ENCODE peak calls at places on chromosome 7, in six cellular contexts. One of them, this sample, is unnamed. For H3K36me3, the result is how much of the 10 kb centered on the place peaks cover.

GRCh38 chr7:88224596-88225275 is 4.9 kb upstream of the SRI start:
- DNase-seq in RWPE2: no peak
- DNase-seq in CD8-positive, alpha-beta memory T cell: no peak
- DNase-seq in transverse colon: no peak
- DNase-seq in lung: no peak
- DNase-seq in breast epithelium: no peak
- DNase-seq in this sample: no peak

GRCh38 chr7:22143496-22143895 is 197.8 kb upstream of the CDCA7L start:
- DNase-seq in transverse colon: no peak
- DNase-seq in lung: no peak
- DNase-seq in CD8-positive, alpha-beta memory T cell: no peak
- DNase-seq in breast epithelium: no peak
- DNase-seq in RWPE2: no peak
- DNase-seq in this sample: no peak

GRCh38 chr7:10122573-10123100 is 851.0 kb upstream of the PHF14 start:
- DNase-seq in RWPE2: no peak
- DNase-seq in CD8-positive, alpha-beta memory T cell: no peak
- DNase-seq in transverse colon: no peak
- DNase-seq in breast epithelium: no peak
- DNase-seq in lung: no peak
- DNase-seq in this sample: no peak

GRCh38 chr7:2729043-2729892 is 41.3 kb downstream of the AMZ1 start:
- DNase-seq in transverse colon: no peak
- DNase-seq in CD8-positive, alpha-beta memory T cell: no peak
- DNase-seq in RWPE2: no peak
- DNase-seq in lung: no peak
- DNase-seq in breast epithelium: no peak
- DNase-seq in this sample: no peak

GRCh38 chr7:92768501-92769360 is 67.6 kb downstream of the CDK6 start:
- DNase-seq in RWPE2: no peak
- DNase-seq in lung: no peak
- DNase-seq in breast epithelium: no peak
- DNase-seq in transverse colon: no peak
- DNase-seq in CD8-positive, alpha-beta memory T cell: no peak
- DNase-seq in this sample: no peak

GRCh38 chr7:90728568-90728967 is 132.4 kb downstream of the CDK14 start:
- DNase-seq in RWPE2: no peak
- DNase-seq in transverse colon: no peak
- DNase-seq in breast epithelium: no peak
- DNase-seq in CD8-positive, alpha-beta memory T cell: no peak
- DNase-seq in lung: no peak
- DNase-seq in this sample: no peak

GRCh38 chr7:8442814-8443304 is 9.4 kb downstream of the NXPH1 start:
- DNase-seq in breast epithelium: no peak
- DNase-seq in RWPE2: peak
- DNase-seq in CD8-positive, alpha-beta memory T cell: peak
- DNase-seq in lung: peak
- DNase-seq in transverse colon: no peak
- DNase-seq in this sample: no peak

GRCh38 chr7:69211739-69212138 is 386.5 kb upstream of the AUTS2 start:
- DNase-seq in CD8-positive, alpha-beta memory T cell: no peak
- DNase-seq in lung: no peak
- DNase-seq in breast epithelium: no peak
- DNase-seq in RWPE2: no peak
- DNase-seq in transverse colon: no peak
- DNase-seq in this sample: no peak

GRCh38 chr7:30932562-30932961 is 20.9 kb downstream of the AQP1 start:
- DNase-seq in lung: no peak
- DNase-seq in RWPE2: no peak
- DNase-seq in CD8-positive, alpha-beta memory T cell: no peak
- DNase-seq in transverse colon: no peak
- DNase-seq in breast epithelium: no peak
- DNase-seq in this sample: no peak

GRCh38 chr7:101386558-101387199 is 24.0 kb downstream of the COL26A1 start:
- DNase-seq in CD8-positive, alpha-beta memory T cell: no peak
- DNase-seq in lung: no peak
- DNase-seq in RWPE2: no peak
- DNase-seq in transverse colon: no peak
- DNase-seq in breast epithelium: no peak
- DNase-seq in this sample: peak

GRCh38 chr7:133298080-133298479 is 45.2 kb downstream of the EXOC4 start:
- DNase-seq in transverse colon: no peak
- DNase-seq in breast epithelium: no peak
- DNase-seq in RWPE2: no peak
- DNase-seq in CD8-positive, alpha-beta memory T cell: no peak
- DNase-seq in lung: no peak
- DNase-seq in this sample: no peak

GRCh38 chr7:121138262-121138933 is 149.9 kb downstream of the CPED1 start:
- DNase-seq in breast epithelium: no peak
- DNase-seq in RWPE2: no peak
- DNase-seq in CD8-positive, alpha-beta memory T cell: no peak
- DNase-seq in transverse colon: peak
- DNase-seq in lung: no peak
- DNase-seq in this sample: no peak

GRCh38 chr7:29987083-29987482 is 2.5 kb downstream of the SCRN1 start:
- DNase-seq in CD8-positive, alpha-beta memory T cell: no peak
- DNase-seq in breast epithelium: no peak
- DNase-seq in lung: no peak
- DNase-seq in transverse colon: no peak
- DNase-seq in RWPE2: no peak
- DNase-seq in this sample: no peak

GRCh38 chr7:151390594-151391357 is 19.1 kb downstream of the WDR86 start:
- DNase-seq in CD8-positive, alpha-beta memory T cell: no peak
- DNase-seq in RWPE2: peak
- DNase-seq in breast epithelium: no peak
- DNase-seq in lung: no peak
- DNase-seq in transverse colon: no peak
- DNase-seq in this sample: no peak

GRCh38 chr7:2052657-2053048 is 180.1 kb downstream of the MAD1L1 start:
- DNase-seq in CD8-positive, alpha-beta memory T cell: no peak
- DNase-seq in RWPE2: no peak
- DNase-seq in transverse colon: no peak
- DNase-seq in lung: no peak
- DNase-seq in breast epithelium: no peak
- DNase-seq in this sample: no peak

GRCh38 chr7:100517305-100517704 is 21.7 kb upstream of the AGFG2 start:
- DNase-seq in lung: no peak
- DNase-seq in RWPE2: no peak
- DNase-seq in CD8-positive, alpha-beta memory T cell: no peak
- DNase-seq in transverse colon: no peak
- DNase-seq in breast epithelium: no peak
- DNase-seq in this sample: no peak

GRCh38 chr7:91265693-91266066 is 1.4 kb downstream of the FZD1 start:
- DNase-seq in RWPE2: no peak
- DNase-seq in CD8-positive, alpha-beta memory T cell: no peak
- DNase-seq in lung: no peak
- DNase-seq in transverse colon: peak
- DNase-seq in breast epithelium: no peak
- DNase-seq in this sample: no peak

GRCh38 chr7:42877852-42878251 is 34.0 kb downstream of the C7orf25 start:
- DNase-seq in breast epithelium: no peak
- DNase-seq in RWPE2: no peak
- DNase-seq in CD8-positive, alpha-beta memory T cell: no peak
- DNase-seq in transverse colon: no peak
- DNase-seq in lung: no peak
- DNase-seq in this sample: no peak

GRCh38 chr7:44184221-44184873 is 4.9 kb downstream of the GCK start:
- DNase-seq in RWPE2: peak
- DNase-seq in lung: no peak
- DNase-seq in transverse colon: no peak
- DNase-seq in breast epithelium: no peak
- DNase-seq in CD8-positive, alpha-beta memory T cell: no peak
- DNase-seq in this sample: no peak

GRCh38 chr7:108000875-108001758 is 1.8 kb downstream of the LAMB1 start:
- DNase-seq in CD8-positive, alpha-beta memory T cell: no peak
- DNase-seq in transverse colon: peak
- DNase-seq in breast epithelium: no peak
- DNase-seq in lung: no peak
- DNase-seq in RWPE2: no peak
- DNase-seq in this sample: no peak
- H3K4me3 ChIP-seq in CD8-positive, alpha-beta memory T cell: peak
- H3K4me3 ChIP-seq in transverse colon: peak
- H3K4me3 ChIP-seq in breast epithelium: peak
- H3K4me3 ChIP-seq in lung: peak
- H3K4me3 ChIP-seq in RWPE2: peak
- H3K4me3 ChIP-seq in this sample: peak

DNA sequence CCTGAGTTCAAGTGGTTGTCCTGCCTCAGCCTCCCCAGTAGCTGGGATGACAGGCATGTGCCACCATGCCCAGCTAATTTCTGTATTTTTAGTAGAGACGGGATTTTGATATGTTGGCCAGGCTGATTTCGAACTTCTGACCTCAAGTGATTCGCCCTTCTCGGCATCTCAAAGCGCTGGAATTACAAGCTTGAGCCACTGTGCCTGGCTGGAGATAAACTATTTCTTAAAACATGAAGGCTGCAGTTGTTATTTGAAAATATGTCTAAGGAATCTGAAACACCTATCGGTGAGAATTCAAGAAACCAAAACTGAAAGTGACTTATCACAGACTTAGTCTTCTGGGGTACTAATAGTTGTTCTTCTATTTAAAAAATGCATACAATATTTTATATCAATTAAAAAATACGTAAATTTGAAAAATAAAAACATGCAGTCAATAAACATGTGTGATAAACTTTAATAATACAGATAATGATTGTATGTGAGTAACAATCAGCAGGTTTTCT is 176.9 kb upstream of the PRSS58 start:
- DNase-seq in lung: no peak
- DNase-seq in breast epithelium: no peak
- DNase-seq in RWPE2: no peak
- DNase-seq in transverse colon: no peak
- DNase-seq in CD8-positive, alpha-beta memory T cell: no peak
- DNase-seq in this sample: no peak
- H3K27ac ChIP-seq in lung: no peak
- H3K27ac ChIP-seq in breast epithelium: no peak
- H3K27ac ChIP-seq in RWPE2: no peak
- H3K27ac ChIP-seq in transverse colon: no peak
- H3K27ac ChIP-seq in CD8-positive, alpha-beta memory T cell: no peak
- H3K27ac ChIP-seq in this sample: no peak

GRCh38 chr7:77765906-77766800 is 32.1 kb downstream of the TMEM60 start:
- DNase-seq in lung: no peak
- DNase-seq in RWPE2: no peak
- DNase-seq in transverse colon: no peak
- DNase-seq in CD8-positive, alpha-beta memory T cell: no peak
- DNase-seq in breast epithelium: no peak
- DNase-seq in this sample: no peak

GRCh38 chr7:77766801-77767605 is 31.2 kb downstream of the TMEM60 start:
- DNase-seq in transverse colon: no peak
- DNase-seq in breast epithelium: no peak
- DNase-seq in CD8-positive, alpha-beta memory T cell: no peak
- DNase-seq in RWPE2: no peak
- DNase-seq in lung: no peak
- DNase-seq in this sample: no peak

GRCh38 chr7:77770316-77770715 is 27.9 kb downstream of the TMEM60 start:
- DNase-seq in breast epithelium: no peak
- DNase-seq in CD8-positive, alpha-beta memory T cell: no peak
- DNase-seq in lung: no peak
- DNase-seq in transverse colon: no peak
- DNase-seq in RWPE2: no peak
- DNase-seq in this sample: no peak

DNA sequence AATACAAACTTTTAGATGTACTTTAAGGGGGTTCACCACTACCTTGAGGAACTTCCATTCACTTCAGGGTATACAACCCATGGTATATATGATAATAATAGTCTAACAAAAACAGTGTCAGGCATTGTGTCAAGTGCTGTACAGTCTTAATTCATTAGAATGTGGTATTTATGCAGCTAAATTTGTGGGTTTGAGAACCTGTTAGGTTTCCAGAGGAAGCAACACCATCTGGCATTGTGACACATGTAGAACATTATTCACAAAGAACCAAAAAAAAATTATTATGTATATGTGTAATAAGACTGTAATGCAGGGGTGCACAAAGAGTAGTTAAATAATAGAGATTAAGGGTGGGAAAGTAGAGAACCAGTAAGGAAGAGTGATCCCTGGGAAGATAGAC is 26.3 kb downstream of the TMEM60 start:
- DNase-seq in transverse colon: no peak
- DNase-seq in CD8-positive, alpha-beta memory T cell: no peak
- DNase-seq in lung: no peak
- DNase-seq in RWPE2: no peak
- DNase-seq in breast epithelium: no peak
- DNase-seq in this sample: no peak
- H3K36me3 ChIP-seq in transverse colon: under half
- H3K36me3 ChIP-seq in CD8-positive, alpha-beta memory T cell: under half
- H3K36me3 ChIP-seq in lung: under half
- H3K36me3 ChIP-seq in RWPE2: half or more
- H3K36me3 ChIP-seq in breast epithelium: under half
- H3K36me3 ChIP-seq in this sample: half or more

DNA sequence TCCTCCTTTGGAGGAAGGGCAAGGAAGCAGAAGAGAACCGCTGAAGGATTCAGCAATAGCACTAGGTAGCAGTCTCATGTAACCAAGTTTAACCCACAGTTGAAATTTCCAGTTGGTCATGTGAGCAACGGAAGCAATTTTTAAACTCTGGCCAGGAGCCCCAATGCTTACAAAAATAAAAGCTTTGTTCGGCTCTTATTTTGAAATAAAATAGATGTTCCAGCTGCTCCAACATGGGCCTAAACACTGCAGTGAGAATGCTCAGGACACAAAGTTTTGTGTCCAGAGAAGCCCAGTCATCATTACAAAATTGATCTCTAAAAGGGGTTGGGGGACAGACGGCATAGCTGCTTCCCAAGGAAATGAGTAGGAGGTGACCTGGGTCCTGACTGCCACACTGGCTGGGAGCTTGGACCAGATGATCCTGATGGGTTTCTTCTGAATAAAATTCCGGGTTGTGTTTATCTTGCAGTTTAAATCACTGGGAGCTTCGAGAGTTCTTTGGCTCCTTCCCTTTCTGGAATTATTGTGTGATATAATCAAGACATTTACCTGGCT is 452 bp upstream of the TMEM140 start:
- DNase-seq in CD8-positive, alpha-beta memory T cell: peak
- DNase-seq in lung: no peak
- DNase-seq in breast epithelium: no peak
- DNase-seq in RWPE2: no peak
- DNase-seq in transverse colon: no peak
- DNase-seq in this sample: no peak
- H3K4me3 ChIP-seq in CD8-positive, alpha-beta memory T cell: peak
- H3K4me3 ChIP-seq in lung: peak
- H3K4me3 ChIP-seq in breast epithelium: peak
- H3K4me3 ChIP-seq in RWPE2: peak
- H3K4me3 ChIP-seq in transverse colon: peak
- H3K4me3 ChIP-seq in this sample: peak

This sample was measured in tibial nerve.